ENCODE peak calls at places on chromosomes 16 and 17, in four cellular contexts. N is HCT116, Y is DND-41, I is body of pancreas. D is an unnamed sample.

GRCh38 chr17:29388937-29389336 is 1.2 kb upstream of the TAOK1 start:
- DNase-seq in I (no peak), N (no peak), Y (no peak), D (no peak)

GRCh38 chr17:75181608-75182318 is 996 bp downstream of the SUMO2 start:
- DNase-seq in Y (peak), I (no peak), N (no peak), D (no peak)

GRCh38 chr17:74512624-74513084 is 18.6 kb downstream of the CD300LB start:
- DNase-seq in Y (no peak), I (no peak), N (no peak), D (no peak)

GRCh38 chr17:43456661-43457361 is 27.0 kb upstream of the DHX8 start:
- DNase-seq in N (no peak), Y (peak), I (peak), D (no peak)

GRCh38 chr17:33667052-33667509 is 374.0 kb upstream of the ASIC2 start:
- DNase-seq in Y (peak), N (no peak), I (no peak), D (no peak)

GRCh38 chr16:668519-669171 is 713 bp downstream of the RHOT2 start:
- DNase-seq in Y (no peak), I (no peak), N (no peak), D (no peak)

GRCh38 chr16:21982108-21982507 is 18.8 kb downstream of the PDZD9 start:
- DNase-seq in N (no peak), I (no peak), Y (no peak), D (no peak)

GRCh38 chr17:3810019-3810418 is 9.0 kb upstream of the ITGAE start:
- DNase-seq in N (no peak), I (no peak), Y (no peak), D (no peak)

GRCh38 chr16:19375561-19376158 is 42.0 kb upstream of the TMC5 start:
- DNase-seq in N (peak), I (peak), Y (peak), D (no peak)

GRCh38 chr16:51932317-51932716 is 614.6 kb downstream of the TOX3 start:
- DNase-seq in N (no peak), Y (no peak), I (no peak), D (no peak)

GRCh38 chr16:87956771-87957279 is 5.6 kb downstream of the BANP start:
- DNase-seq in N (no peak), Y (peak), I (no peak), D (no peak)

GRCh38 chr17:18246880-18247612 is 11.5 kb downstream of the FLII start:
- DNase-seq in Y (peak), N (no peak), I (peak), D (no peak)

GRCh38 chr16:66318505-66318904 is 48.0 kb upstream of the CDH5 start:
- DNase-seq in N (no peak), I (no peak), Y (no peak), D (no peak)

GRCh38 chr17:48024149-48025039 is 13.2 kb downstream of the COPZ2 start:
- DNase-seq in N (peak), Y (no peak), I (peak), D (no peak)

GRCh38 chr17:12900474-12900873 is 111.2 kb downstream of the ARHGAP44 start:
- DNase-seq in N (no peak), Y (no peak), I (no peak), D (peak)

GRCh38 chr17:44871546-44871945 is 23.9 kb downstream of the HIGD1B start:
- DNase-seq in I (no peak), Y (no peak), N (no peak), D (no peak)

GRCh38 chr16:47523342-47524006 is 62.3 kb downstream of the PHKB start:
- DNase-seq in Y (no peak), I (no peak), N (no peak), D (no peak)

DNA sequence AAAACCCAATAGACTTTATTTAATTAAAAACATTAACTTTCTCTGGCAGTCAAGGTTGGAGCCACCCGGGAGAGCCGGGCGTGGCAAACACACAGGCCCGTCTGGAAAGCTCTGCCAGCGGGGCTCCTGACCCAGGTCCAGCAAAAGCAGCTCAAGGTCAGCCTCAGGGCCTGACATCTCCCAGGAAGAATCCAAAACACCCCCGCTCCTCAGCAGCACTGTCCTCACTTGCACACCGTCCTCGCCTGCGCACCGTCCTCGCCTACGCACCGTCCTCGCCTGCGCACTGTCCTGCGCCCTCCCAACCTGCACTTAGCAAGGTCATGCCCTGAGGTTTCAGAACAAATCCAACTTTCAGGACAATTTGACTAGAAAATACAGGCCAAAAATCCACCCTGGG is 31.4 kb upstream of the RPTOR start:
- DNase-seq in I (no peak), Y (no peak), N (no peak), D (no peak)
- TF ChIP-seq CTCF in I (no peak), Y (no peak), N (no peak), D (no peak)

DNA sequence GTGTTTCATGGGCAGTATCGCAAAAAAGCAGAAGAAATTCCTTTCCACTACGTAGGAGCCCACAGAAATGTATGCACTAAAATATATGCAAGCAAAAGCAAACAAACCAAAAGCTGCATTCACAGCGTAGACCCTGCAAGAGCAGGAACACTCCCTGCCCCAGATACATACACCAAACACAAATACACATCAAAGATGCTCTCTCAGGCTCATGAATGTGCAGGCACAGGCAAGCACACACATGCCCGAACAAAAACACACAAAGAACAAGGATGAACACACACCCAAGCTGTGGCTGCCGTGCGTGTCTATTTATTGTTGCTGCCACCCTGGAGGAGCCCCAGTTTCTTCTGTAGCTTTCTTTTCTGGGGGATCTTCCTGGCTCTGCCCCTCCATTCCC is 1.7 kb downstream of the NUPR1 start:
- DNase-seq in N (no peak), I (no peak), Y (no peak), D (no peak)
- H3K4me3 ChIP-seq in N (no peak), I (peak), Y (no peak), D (peak)

GRCh38 chr17:17109231-17109630 is 67.0 kb downstream of the MPRIP start:
- DNase-seq in N (no peak), I (no peak), Y (no peak), D (no peak)
- TF ChIP-seq CTCF in N (no peak), I (no peak), Y (no peak), D (peak)

GRCh38 chr17:41678907-41679739 is 9.6 kb upstream of the EIF1 start:
- DNase-seq in N (no peak), Y (peak), I (no peak), D (no peak)

GRCh38 chr17:41680426-41681040 is 8.2 kb upstream of the EIF1 start:
- DNase-seq in Y (no peak), N (no peak), I (no peak), D (no peak)

GRCh38 chr17:41676058-41676419 is 12.6 kb upstream of the EIF1 start:
- DNase-seq in N (no peak), I (no peak), Y (no peak), D (no peak)

GRCh38 chr17:41679740-41680425 is 8.8 kb upstream of the EIF1 start:
- DNase-seq in Y (no peak), I (no peak), N (no peak), D (no peak)

DNA sequence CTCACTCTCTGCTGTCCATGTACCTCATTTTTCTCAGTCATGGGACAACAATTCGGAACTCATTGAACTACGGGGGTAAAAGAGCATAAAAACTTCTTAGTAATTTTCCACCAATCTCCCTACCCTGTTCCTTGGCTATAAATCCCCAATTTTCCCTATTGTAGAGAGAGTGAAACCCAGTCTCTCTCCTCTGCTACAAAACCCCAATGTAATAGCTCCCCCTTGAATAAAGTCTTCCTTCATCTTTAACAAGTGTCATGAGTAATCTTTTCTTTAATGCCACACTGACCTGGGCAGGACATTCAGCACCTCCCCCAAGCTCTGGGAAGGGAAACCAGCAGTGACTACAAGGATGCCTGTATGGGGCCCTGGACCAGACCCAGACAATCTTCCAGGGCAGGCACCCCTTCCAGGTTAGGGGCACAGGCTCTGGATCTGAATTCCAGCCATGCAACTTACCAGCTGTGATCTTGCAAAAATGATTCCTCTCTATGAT is 10.2 kb upstream of the EIF1 start:
- DNase-seq in I (no peak), Y (no peak), N (no peak), D (no peak)
- H3K4me3 ChIP-seq in I (no peak), Y (no peak), N (peak), D (no peak)

GRCh38 chr16:10988164-10988803 is 43.9 kb downstream of the CLEC16A start:
- DNase-seq in I (no peak), Y (peak), N (no peak), D (no peak)
- TF ChIP-seq CTCF in I (no peak), Y (peak), N (peak), D (peak)

DNA sequence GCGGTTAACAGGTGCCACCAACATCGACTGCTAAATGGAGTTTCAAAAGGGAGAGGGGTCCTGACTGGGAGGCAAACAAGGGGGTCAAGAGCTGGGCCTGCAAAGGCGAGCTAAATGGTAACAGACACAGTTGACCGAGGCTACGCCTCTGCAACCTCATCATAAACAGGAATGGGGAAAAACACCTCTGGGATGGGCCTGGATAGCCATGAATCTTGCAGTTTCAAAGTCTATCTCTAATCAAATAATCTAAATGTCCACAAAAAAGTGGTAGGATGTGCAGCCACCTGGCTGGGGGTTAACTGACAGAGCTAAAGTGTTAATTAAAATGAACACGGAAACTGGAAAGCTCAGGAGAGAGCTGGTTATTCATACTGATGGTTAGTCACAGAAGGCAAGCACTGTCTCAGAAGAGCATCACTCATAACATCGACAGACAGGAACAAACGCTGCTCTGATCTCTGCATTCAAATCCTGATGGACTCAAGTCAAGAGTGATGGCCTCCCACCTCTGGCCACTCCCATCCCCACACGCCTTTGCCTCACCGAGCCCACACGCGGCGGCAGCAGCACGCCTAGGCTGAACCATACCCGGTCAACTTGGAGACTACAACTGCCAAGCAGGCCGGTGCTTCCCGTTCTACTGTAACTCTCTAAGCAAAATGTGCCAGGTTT is 56.3 kb downstream of the CREBBP start:
- DNase-seq in I (no peak), N (no peak), Y (no peak), D (no peak)
- H3K4me3 ChIP-seq in I (no peak), N (no peak), Y (no peak), D (no peak)

GRCh38 chr16:89108412-89108811 is 14.8 kb downstream of the ACSF3 start:
- DNase-seq in N (no peak), I (no peak), Y (no peak), D (no peak)
- TF ChIP-seq CTCF in N (no peak), I (no peak), Y (no peak), D (no peak)

GRCh38 chr17:76537288-76537577 is 276 bp downstream of the CYGB start:
- DNase-seq in N (no peak), I (peak), Y (no peak), D (no peak)

GRCh38 chr17:76538941-76539340 is 903 bp upstream of the PRCD start:
- DNase-seq in I (no peak), Y (no peak), N (no peak), D (no peak)

GRCh38 chr17:76536511-76537287 is 810 bp downstream of the CYGB start:
- DNase-seq in I (no peak), Y (no peak), N (no peak), D (no peak)

GRCh38 chr17:76538281-76538931 is 897 bp upstream of the CYGB start:
- DNase-seq in I (no peak), N (no peak), Y (no peak), D (no peak)

DNA sequence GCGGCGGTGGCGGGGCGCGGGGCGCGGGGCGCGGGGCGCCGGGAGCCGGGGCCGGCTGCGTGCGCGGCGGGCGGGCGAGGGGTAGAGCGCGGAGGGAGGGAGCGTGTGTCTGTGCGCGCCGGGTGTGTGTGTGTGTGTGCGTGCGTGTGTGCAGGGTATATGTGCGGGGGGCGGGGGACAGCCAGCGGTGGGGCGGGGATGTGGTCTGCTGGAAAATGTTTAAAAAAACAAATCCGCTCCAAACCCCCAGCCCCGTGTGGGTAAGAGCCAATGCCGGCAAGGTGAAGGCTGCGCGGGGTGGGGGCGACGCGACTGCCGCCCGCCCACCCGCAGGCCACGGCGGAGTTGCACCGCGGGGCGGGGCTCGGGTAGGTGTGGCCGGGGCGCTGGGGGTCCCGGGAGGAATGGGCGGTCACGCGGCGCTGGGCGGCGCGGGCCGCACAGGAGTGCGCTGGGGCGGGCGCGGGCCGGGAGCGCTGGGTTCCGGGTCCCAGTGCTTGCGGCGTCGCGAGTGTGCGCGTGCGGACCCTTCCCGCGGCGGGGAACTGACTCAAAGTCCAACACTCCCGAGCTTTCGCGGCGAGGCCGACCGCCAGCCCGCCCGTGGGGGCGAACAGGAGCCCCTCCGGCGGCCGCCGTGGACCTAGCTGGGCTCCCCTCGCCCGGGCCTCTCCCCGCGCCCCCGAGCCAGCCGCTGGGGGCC is at the start of gene CYGB:
- DNase-seq in Y (no peak), N (no peak), I (no peak), D (no peak)
- H3K4me3 ChIP-seq in Y (no peak), N (no peak), I (no peak), D (no peak)

DNA sequence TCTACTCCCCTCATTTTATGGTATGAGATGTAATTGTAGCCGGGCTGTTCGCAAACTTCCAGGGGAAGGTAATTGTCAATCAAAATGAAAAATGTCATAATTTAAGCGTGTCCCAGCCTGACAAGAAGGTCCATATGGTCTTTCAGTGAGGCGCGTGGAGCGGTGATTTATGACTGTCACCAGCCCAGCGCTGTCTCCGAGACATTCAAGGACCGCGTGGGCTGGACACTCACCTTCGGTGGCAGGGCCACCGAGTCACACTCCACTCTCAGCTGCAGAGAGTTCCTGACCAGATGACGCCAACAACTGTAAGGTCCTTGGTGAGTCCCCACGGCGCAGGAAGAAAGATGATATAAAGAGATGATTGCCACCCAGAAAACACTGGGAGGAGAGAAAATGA is 157.7 kb upstream of the TNRC6C start:
- DNase-seq in Y (no peak), N (no peak), I (no peak), D (no peak)
- TF ChIP-seq CTCF in Y (no peak), N (no peak), I (no peak), D (no peak)